ENCODE peak calls at places on chromosomes 4 and X, in four cellular contexts. N is HepG2, M is K562, P is GM12878. K is an unnamed sample.
A peak's percentile ranks its signal among the peaks of the same experiment; 100 is the strongest.

GRCh38 chr4:113476800-113477199 is 284.7 kb downstream of the CAMK2D start:
- DNase-seq in N (no peak), M (no peak), P (no peak), K (no peak)

GRCh38 chr4:8316911-8317351 is 47.4 kb downstream of the HTRA3 start:
- DNase-seq in N (no peak), M (no peak), P (no peak), K (no peak)

GRCh38 chrX:118497180-118497814 is 1.7 kb downstream of the DOCK11 start:
- DNase-seq in N (peak; percentile 20), M (no peak), P (no peak), K (no peak)

GRCh38 chrX:19457662-19458061 is 57.6 kb downstream of the MAP3K15 start:
- DNase-seq in N (no peak), M (no peak), P (no peak), K (no peak)

GRCh38 chr4:36283912-36284465 is 2.6 kb downstream of the DTHD1 start:
- DNase-seq in N (no peak), M (no peak), P (no peak), K (no peak)

GRCh38 chrX:2627272-2627867 is 63.7 kb upstream of the CD99 start:
- DNase-seq in N (peak; percentile 71), M (peak; percentile 13), P (no peak), K (peak; percentile 34)

GRCh38 chr4:78056265-78057129 is 626 bp upstream of the FRAS1 start:
- DNase-seq in N (peak; percentile 92), M (peak; percentile 23), P (no peak), K (peak; percentile 77)

GRCh38 chr4:83582289-83582756 is 46.4 kb downstream of the GPAT3 start:
- DNase-seq in N (no peak), M (no peak), P (no peak), K (no peak)

GRCh38 chrX:69116077-69116476 is 49.2 kb downstream of the PJA1 start:
- DNase-seq in N (no peak), M (no peak), P (no peak), K (no peak)

GRCh38 chrX:36909584-36909983 is 98.6 kb upstream of the FAM47C start:
- DNase-seq in N (peak; percentile 49), M (no peak), P (no peak), K (no peak)

GRCh38 chrX:136650811-136651210 is 2.9 kb downstream of the CD40LG start:
- DNase-seq in N (no peak), M (no peak), P (no peak), K (no peak)

GRCh38 chr4:183831689-183832088 is 73.4 kb upstream of the STOX2 start:
- DNase-seq in N (no peak), M (no peak), P (no peak), K (no peak)

DNA sequence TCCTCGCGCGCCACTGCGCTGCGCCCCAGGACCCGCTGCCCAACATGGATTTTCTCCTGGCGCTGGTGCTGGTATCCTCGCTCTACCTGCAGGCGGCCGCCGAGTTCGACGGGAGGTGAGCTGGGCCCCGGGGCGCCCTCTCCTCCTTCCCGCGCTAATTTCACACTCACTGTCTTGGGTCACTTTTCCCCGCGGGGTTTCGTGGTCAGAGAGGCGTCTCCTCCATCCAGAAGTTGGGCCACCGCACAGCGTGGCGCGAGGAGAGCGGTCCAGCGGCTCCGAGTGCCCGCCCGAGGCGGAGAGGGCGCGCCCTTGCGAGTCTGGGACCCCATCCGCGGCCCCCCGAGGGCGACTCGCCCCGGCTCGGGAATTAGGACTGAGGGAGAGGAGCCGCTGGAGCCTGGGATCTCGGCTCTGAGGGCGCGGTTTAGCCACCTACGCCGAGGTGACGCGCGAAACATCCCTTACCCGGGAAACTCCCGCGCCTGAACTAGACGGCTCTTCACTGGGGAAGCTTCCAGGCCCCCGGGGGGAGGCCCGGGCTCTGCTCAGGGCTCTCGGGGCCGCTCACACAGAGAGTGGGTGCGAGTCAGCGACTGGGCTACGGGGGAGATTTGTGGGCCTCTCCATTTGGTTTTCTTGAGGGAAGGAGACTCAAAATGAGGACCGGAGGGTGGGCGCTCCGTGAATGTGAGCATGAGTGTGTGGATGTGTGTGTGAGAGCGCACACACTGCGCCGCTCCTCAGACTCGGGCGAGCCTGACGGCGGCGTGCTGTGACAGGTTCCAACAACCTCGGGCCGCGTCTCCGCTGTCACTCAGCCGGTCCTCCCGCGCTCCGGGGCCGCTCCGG is 564 bp downstream of the NPNT start:
- DNase-seq in N (no peak), M (no peak), P (no peak), K (peak; percentile 37)
- TF ChIP-seq BHLHE40 in N (no peak), M (no peak), P (no peak), K (no peak)

GRCh38 chr4:60757986-60758385 is 442.1 kb upstream of the ADGRL3 start:
- DNase-seq in N (no peak), M (no peak), P (no peak), K (no peak)
- TF ChIP-seq FOXK2 in N (no peak), M (no peak), P (no peak), K (no peak)

DNA sequence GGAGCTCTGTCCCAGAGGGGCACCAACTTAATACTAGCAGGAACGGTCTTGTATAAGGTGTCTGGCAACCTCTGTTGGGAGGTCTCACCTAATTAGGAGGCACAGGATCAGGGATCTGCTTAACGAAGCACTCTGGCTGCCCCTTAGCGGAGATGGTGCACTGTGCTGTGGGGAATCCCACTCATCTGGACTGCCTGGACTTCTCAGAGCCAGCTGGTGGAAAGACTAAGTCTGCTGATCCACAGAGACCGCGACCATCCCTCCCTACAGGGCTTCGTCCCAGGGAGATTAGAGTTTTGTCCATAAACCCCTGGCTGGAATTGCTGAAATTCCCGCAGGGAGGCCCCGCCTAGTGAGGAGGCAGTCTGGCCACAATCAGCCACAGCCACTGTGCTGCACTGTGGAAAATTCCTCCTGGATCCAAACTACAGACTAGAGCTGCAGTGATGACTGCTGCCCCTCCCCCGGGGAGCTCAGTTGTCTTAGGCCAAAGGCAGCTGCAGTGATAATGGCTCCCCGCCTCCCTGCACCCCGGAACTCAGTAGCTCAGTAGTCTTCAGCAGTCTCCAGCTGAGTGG is 22.0 kb upstream of the ZCCHC4 start:
- DNase-seq in N (peak; percentile 44), M (no peak), P (no peak), K (no peak)
- TF ChIP-seq FOXM1 in N (no peak), M (no peak), P (no peak), K (no peak)

GRCh38 chr4:90152024-90152423 is 24.8 kb downstream of the CCSER1 start:
- DNase-seq in N (no peak), M (no peak), P (no peak), K (no peak)
- TF ChIP-seq BHLHE40 in N (no peak), M (no peak), P (no peak), K (no peak)

DNA sequence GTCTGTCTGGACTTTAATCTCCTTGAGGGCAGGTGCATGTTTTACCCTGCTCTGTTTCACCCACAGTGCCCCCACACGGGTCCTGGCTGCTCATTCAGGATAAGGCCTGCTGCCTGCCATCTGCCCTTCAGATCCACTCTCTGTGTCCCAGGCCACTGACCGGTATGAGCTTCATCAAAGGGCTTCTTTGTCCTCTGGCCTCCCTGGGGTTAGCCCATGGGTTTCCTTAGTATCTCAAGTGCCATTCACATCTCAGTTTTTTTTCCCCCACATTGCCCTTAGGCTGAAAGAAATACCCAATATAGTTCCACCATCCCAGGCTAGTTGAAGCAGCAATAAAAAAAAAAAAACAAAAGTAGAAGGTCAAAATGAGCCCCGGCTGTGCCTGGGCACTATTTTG is 9.3 kb downstream of the CD99L2 start:
- DNase-seq in N (no peak), M (no peak), P (no peak), K (no peak)
- TF ChIP-seq FOXK2 in N (no peak), M (no peak), P (no peak), K (no peak)